ENCODE peak calls at places on chromosome 4, in six cellular contexts. X, H, U, N, B and M are unnamed samples.
A peak's percentile ranks its signal among the peaks of the same experiment; 100 is the strongest.

GRCh38 chr4:47270226-47270888 is 193.1 kb downstream of the COMMD8 start:
- DNase-seq in X (no peak), H (no peak), U (no peak), N (no peak), B (no peak), M (no peak)

GRCh38 chr4:104064650-104065577 is 345.1 kb upstream of the TACR3 start:
- DNase-seq in X (no peak), H (peak; percentile 0), U (peak; percentile 54), N (peak; percentile 13), B (peak; percentile 73), M (no peak)

GRCh38 chr4:1113311-1114009 is at the start of gene RNF212:
- DNase-seq in X (peak; percentile 14), H (no peak), U (no peak), N (no peak), B (peak; percentile 7), M (no peak)

GRCh38 chr4:47468686-47469365 is 5.3 kb upstream of the COMMD8 start:
- DNase-seq in X (no peak), H (no peak), U (no peak), N (no peak), B (peak; percentile 27), M (no peak)

GRCh38 chr4:145939856-145940255 is 1.2 kb upstream of the ZNF827 start:
- DNase-seq in X (no peak), H (no peak), U (peak; percentile 73), N (no peak), B (no peak), M (no peak)

GRCh38 chr4:87732033-87732770 is 67.2 kb upstream of the IBSP start:
- DNase-seq in X (peak; percentile 50), H (no peak), U (peak; percentile 10), N (peak; percentile 89), B (no peak), M (no peak)

GRCh38 chr4:2364654-2365053 is 53.8 kb downstream of the ZFYVE28 start:
- DNase-seq in X (no peak), H (no peak), U (peak; percentile 47), N (no peak), B (no peak), M (no peak)

GRCh38 chr4:149371021-149371420 is 444.6 kb downstream of the IQCM start:
- DNase-seq in X (peak; percentile 24), H (peak; percentile 0), U (peak; percentile 65), N (peak; percentile 31), B (peak; percentile 73), M (peak; percentile 35)

GRCh38 chr4:151324449-151325319 is 721 bp downstream of the SH3D19 start:
- DNase-seq in X (no peak), H (no peak), U (peak; percentile 67), N (no peak), B (peak; percentile 68), M (no peak)

GRCh38 chr4:56828784-56829535 is 7.5 kb upstream of the SPINK2 start:
- DNase-seq in X (peak; percentile 23), H (no peak), U (peak; percentile 60), N (no peak), B (no peak), M (no peak)

GRCh38 chr4:5206391-5206790 is 155.1 kb downstream of the STK32B start:
- DNase-seq in X (peak; percentile 48), H (no peak), U (peak; percentile 69), N (no peak), B (no peak), M (peak; percentile 90)

GRCh38 chr4:4501678-4502077 is 40.2 kb downstream of the STX18 start:
- DNase-seq in X (no peak), H (no peak), U (no peak), N (no peak), B (no peak), M (no peak)

GRCh38 chr4:82797591-82798081 is 960 bp downstream of the SCD5 start:
- DNase-seq in X (no peak), H (no peak), U (no peak), N (no peak), B (peak; percentile 36), M (no peak)

GRCh38 chr4:75876218-75876617 is 26.0 kb downstream of the PPEF2 start:
- DNase-seq in X (no peak), H (no peak), U (no peak), N (no peak), B (no peak), M (no peak)

GRCh38 chr4:151569650-151570049 is 160.7 kb downstream of the FHIP1A start:
- DNase-seq in X (no peak), H (no peak), U (peak; percentile 5), N (no peak), B (peak; percentile 7), M (no peak)